ENCODE peak calls at places on chromosome 6, in five cellular contexts. D, N, X, P and H are unnamed samples.

GRCh38 chr6:90790696-90791095 is 203.8 kb upstream of the MAP3K7 start:
- DNase-seq in D (no peak), N (no peak), X (no peak), P (peak), H (no peak)

GRCh38 chr6:27890351-27891299 is 21.6 kb downstream of the OR2B2 start:
- DNase-seq in D (peak), N (peak), X (peak), P (peak), H (peak)

GRCh38 chr6:160147146-160147536 is 25.5 kb downstream of the SLC22A1 start:
- DNase-seq in D (no peak), N (no peak), X (no peak), P (no peak), H (no peak)

GRCh38 chr6:7846971-7847818 is 63.4 kb downstream of the TXNDC5 start:
- DNase-seq in D (no peak), N (no peak), X (no peak), P (no peak), H (no peak)

GRCh38 chr6:132400641-132401119 is 595 bp downstream of the MOXD1 start:
- DNase-seq in D (no peak), N (peak), X (no peak), P (no peak), H (no peak)

GRCh38 chr6:151389640-151390275 is 1.6 kb downstream of the ZBTB2 start:
- DNase-seq in D (no peak), N (no peak), X (no peak), P (peak), H (peak)

GRCh38 chr6:43873806-43874714 is 104.0 kb downstream of the VEGFA start:
- DNase-seq in D (no peak), N (no peak), X (no peak), P (no peak), H (no peak)

GRCh38 chr6:65450451-65450850 is 256.6 kb downstream of the EYS start:
- DNase-seq in D (no peak), N (no peak), X (no peak), P (no peak), H (no peak)

GRCh38 chr6:46925563-46926253 is 4.0 kb upstream of the ADGRF5 start:
- DNase-seq in D (no peak), N (no peak), X (no peak), P (peak), H (no peak)

GRCh38 chr6:52328721-52329120 is 33.2 kb upstream of the PAQR8 start:
- DNase-seq in D (no peak), N (no peak), X (no peak), P (no peak), H (no peak)

GRCh38 chr6:155313602-155314091 is 637 bp downstream of the TFB1M start:
- DNase-seq in D (peak), N (no peak), X (no peak), P (no peak), H (peak)

GRCh38 chr6:51019785-51020184 is 201.1 kb downstream of the TFAP2B start:
- DNase-seq in D (no peak), N (no peak), X (no peak), P (no peak), H (no peak)